ENCODE peak calls at places on chromosomes 5 and 9, in eight cellular contexts. V is left ventricle myocardium inferior; E is MM.1S; D is GM23248; J is PC-3; G is tibial artery; L is brain microvascular endothelial cell; Q is CD8-positive, alpha-beta memory T cell. Y is an unnamed sample.

GRCh38 chr9:13431137-13431536 is 151.6 kb upstream of the MPDZ start:
- DNase-seq in V (no peak), E (no peak), D (no peak), J (no peak), G (no peak), L (no peak), Q (no peak), Y (peak; percentile 58)

GRCh38 chr5:36444582-36444999 is 142.9 kb upstream of the RANBP3L start:
- DNase-seq in V (peak; percentile 21), E (no peak), D (peak; percentile 74), J (peak; percentile 86), G (peak; percentile 71), L (no peak), Q (no peak), Y (no peak)

GRCh38 chr9:135070198-135070951 is 17.1 kb upstream of the OLFM1 start:
- DNase-seq in V (no peak), E (no peak), D (no peak), J (no peak), G (no peak), L (no peak), Q (peak; percentile 26), Y (peak; percentile 59)

GRCh38 chr5:111252799-111253564 is 28.8 kb downstream of the CAMK4 start:
- DNase-seq in V (no peak), E (peak; percentile 89), D (no peak), J (no peak), G (no peak), L (no peak), Q (no peak), Y (no peak)

GRCh38 chr5:118017536-118017935 is 970.8 kb downstream of the DTWD2 start:
- DNase-seq in V (no peak), E (no peak), D (no peak), J (no peak), G (no peak), L (no peak), Q (no peak), Y (no peak)

GRCh38 chr5:178318893-178319292 is 86.3 kb upstream of the PHYKPL start:
- DNase-seq in V (no peak), E (no peak), D (no peak), J (no peak), G (no peak), L (no peak), Q (no peak), Y (no peak)

GRCh38 chr9:121122450-121123032 is 47.8 kb downstream of the CNTRL start:
- DNase-seq in V (no peak), E (no peak), D (peak; percentile 21), J (no peak), G (no peak), L (no peak), Q (no peak), Y (no peak)

GRCh38 chr5:40605295-40605958 is 74.3 kb upstream of the PTGER4 start:
- DNase-seq in V (no peak), E (peak; percentile 16), D (no peak), J (peak; percentile 16), G (no peak), L (peak; percentile 11), Q (peak; percentile 49), Y (no peak)

GRCh38 chr5:39547548-39548154 is 122.9 kb upstream of the DAB2 start:
- DNase-seq in V (no peak), E (peak; percentile 69), D (peak; percentile 84), J (peak; percentile 92), G (no peak), L (peak; percentile 60), Q (no peak), Y (no peak)

GRCh38 chr5:160458971-160459800 is 37.5 kb downstream of the PTTG1 start:
- DNase-seq in V (no peak), E (no peak), D (no peak), J (no peak), G (no peak), L (no peak), Q (no peak), Y (no peak)

GRCh38 chr5:160616712-160617497 is 195.2 kb downstream of the PTTG1 start:
- DNase-seq in V (no peak), E (no peak), D (no peak), J (no peak), G (no peak), L (no peak), Q (no peak), Y (no peak)

GRCh38 chr9:130064621-130065020 is 10.9 kb downstream of the GPR107 start:
- DNase-seq in V (no peak), E (no peak), D (no peak), J (no peak), G (no peak), L (no peak), Q (no peak), Y (no peak)

GRCh38 chr9:4334439-4334838 is 34.6 kb upstream of the GLIS3 start:
- DNase-seq in V (peak; percentile 36), E (no peak), D (peak; percentile 24), J (peak; percentile 58), G (peak; percentile 22), L (no peak), Q (no peak), Y (peak; percentile 52)

GRCh38 chr9:129415031-129415953 is 205.6 kb downstream of the C9orf50 start:
- DNase-seq in V (no peak), E (no peak), D (no peak), J (no peak), G (no peak), L (no peak), Q (no peak), Y (no peak)

GRCh38 chr5:125148706-125149105 is 402.3 kb upstream of the ZNF608 start:
- DNase-seq in V (no peak), E (no peak), D (peak; percentile 35), J (no peak), G (no peak), L (no peak), Q (no peak), Y (no peak)

GRCh38 chr5:10987291-10987806 is 226.3 kb upstream of the DAP start:
- DNase-seq in V (no peak), E (no peak), D (peak; percentile 3), J (no peak), G (no peak), L (no peak), Q (no peak), Y (no peak)

GRCh38 chr9:124758691-124759090 is 12.4 kb downstream of the NR6A1 start:
- DNase-seq in V (no peak), E (no peak), D (no peak), J (no peak), G (no peak), L (no peak), Q (no peak), Y (no peak)

GRCh38 chr5:114473541-114473940 is 111.7 kb downstream of the KCNN2 start:
- DNase-seq in V (no peak), E (no peak), D (no peak), J (peak; percentile 21), G (no peak), L (no peak), Q (no peak), Y (no peak)

GRCh38 chr5:160260881-160261815 is 31.8 kb downstream of the FABP6 start:
- DNase-seq in V (no peak), E (no peak), D (no peak), J (peak; percentile 27), G (no peak), L (peak; percentile 99), Q (no peak), Y (no peak)

GRCh38 chr9:126057461-126057860 is 269.2 kb upstream of the MVB12B start:
- DNase-seq in V (no peak), E (no peak), D (no peak), J (no peak), G (no peak), L (no peak), Q (no peak), Y (no peak)

DNA sequence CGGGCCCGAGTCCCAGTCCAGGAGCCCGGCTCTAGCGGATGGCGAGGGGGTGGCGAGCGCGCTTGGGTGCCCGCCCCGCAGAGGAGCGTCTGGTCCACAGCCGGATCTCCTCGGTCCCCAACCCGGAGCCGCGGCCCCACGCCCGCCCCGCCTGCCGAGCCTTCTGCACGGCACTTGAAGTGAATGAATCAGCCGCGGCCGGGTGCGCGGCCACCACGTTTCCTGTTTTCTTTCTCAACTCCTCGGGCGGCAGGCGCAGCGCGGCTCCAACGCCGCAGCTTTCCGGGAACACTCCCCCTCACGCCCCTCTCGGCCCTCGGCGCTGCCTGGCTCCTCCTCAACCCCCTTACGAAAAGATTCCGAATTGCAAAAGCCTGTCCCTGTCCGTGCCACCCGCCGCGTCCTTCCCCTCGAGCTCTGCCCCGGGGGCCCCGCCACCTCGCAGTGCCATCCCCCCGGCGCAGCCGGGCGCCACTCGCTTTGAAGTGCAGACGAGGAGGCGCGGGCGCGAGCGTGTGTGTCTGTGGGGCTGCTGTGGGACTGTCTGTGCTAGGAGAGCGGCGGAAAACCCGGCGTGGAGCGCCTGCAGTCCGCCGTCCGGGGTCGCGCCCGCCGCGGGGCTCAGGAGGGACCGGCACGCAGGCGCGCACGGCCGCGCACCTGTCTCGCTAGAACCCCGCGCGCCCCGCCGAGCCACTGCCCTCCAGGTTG is 456.6 kb downstream of the RAB3C start:
- DNase-seq in V (peak; percentile 87), E (peak; percentile 77), D (peak; percentile 90), J (peak; percentile 37), G (peak; percentile 84), L (peak; percentile 78), Q (peak; percentile 94), Y (peak; percentile 77)
- H3K27ac ChIP-seq in V (peak overlapping the region; percentile 89), E (peak overlapping the region; percentile 26), D (peak overlapping the region; percentile 19), J (no peak overlapping the region), G (peak overlapping the region; percentile 79), L (peak overlapping the region; percentile 93), Q (peak overlapping the region; percentile 62), Y (peak overlapping the region; percentile 27)

DNA sequence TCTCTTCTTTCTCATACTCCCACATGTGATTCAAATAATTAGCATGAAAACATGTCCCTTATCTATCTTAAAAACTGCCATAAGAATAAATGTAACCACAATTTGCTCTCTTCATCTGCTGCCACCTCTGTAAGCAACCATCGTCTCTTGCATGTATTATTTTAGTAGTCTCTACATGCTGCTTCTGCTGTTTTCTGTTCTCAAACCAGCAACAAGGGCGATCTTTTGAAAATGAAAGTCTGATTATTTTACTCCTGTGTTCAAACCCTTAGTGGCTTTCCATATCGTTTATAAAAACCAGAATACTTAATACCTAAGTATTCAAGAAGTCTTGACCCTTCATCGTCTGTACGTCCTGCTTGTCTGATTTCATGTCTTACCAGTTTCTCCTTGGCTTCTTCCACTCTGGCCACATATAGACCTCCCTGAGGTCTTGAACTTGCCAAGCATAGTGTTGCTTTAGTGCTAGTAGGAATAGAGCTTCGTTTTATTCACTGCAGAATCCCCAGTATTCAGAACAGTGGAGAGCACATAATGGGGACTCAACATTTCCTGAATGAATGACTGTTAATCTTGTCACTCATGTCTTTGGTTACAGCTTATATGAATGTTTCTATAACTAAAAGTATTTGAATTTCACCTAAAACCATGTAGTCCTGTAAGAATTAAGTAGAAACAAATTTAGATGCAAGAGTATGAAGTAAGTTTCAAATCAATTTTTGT is 10.6 kb downstream of the CDC42SE2 start:
- DNase-seq in V (no peak), E (peak; percentile 68), D (no peak), J (no peak), G (no peak), L (no peak), Q (no peak), Y (no peak)
- H3K4me3 ChIP-seq in V (no peak overlapping the region), E (peak overlapping the region; percentile 55), D (no peak overlapping the region), J (no peak overlapping the region), G (no peak overlapping the region), L (no peak overlapping the region), Q (peak overlapping the region; percentile 46), Y (no peak overlapping the region)

GRCh38 chr5:72109051-72109411 is 1.8 kb downstream of the MAP1B start:
- DNase-seq in V (no peak), E (no peak), D (no peak), J (no peak), G (no peak), L (no peak), Q (no peak), Y (no peak)
- H3K27ac ChIP-seq in V (peak overlapping the region; percentile 89), E (no peak overlapping the region), D (peak overlapping the region; percentile 42), J (no peak overlapping the region), G (peak overlapping the region; percentile 99), L (no peak overlapping the region), Q (no peak overlapping the region), Y (peak overlapping the region; percentile 95)

GRCh38 chr9:111632695-111633388 is 1.7 kb downstream of the DNAJC25 start:
- DNase-seq in V (no peak), E (no peak), D (no peak), J (no peak), G (no peak), L (no peak), Q (no peak), Y (no peak)
- H3K4me3 ChIP-seq in V (peak overlapping the region; percentile 97), E (peak overlapping the region; percentile 95), D (peak overlapping the region; percentile 89), J (peak overlapping the region; percentile 93), G (peak overlapping the region; percentile 94), L (peak overlapping the region; percentile 94), Q (no peak overlapping the region), Y (no peak overlapping the region)

Y was measured in dorsolateral prefrontal cortex.